ENCODE peak calls at places on chromosomes 6 and 20, in eight cellular contexts. One of them, this sample, is unnamed.

GRCh38 chr6:102015431-102015830 is 621.9 kb downstream of the GRIK2 start:
- DNase-seq in choroid plexus epithelial cell: no peak
- DNase-seq in H9: no peak
- DNase-seq in brain microvascular endothelial cell: no peak
- DNase-seq in GM04503: no peak
- DNase-seq in HL-60: no peak
- DNase-seq in CD8-positive, alpha-beta T cell: no peak
- DNase-seq in stimulated activated CD4-positive, alpha-beta T cell treated with anti-CD3 and anti-CD28 coated beads, Interleukin-4, amount 100 ng/mL, for 48 hours: no peak
- DNase-seq in this sample: no peak

GRCh38 chr6:158321960-158322359 is 9.7 kb downstream of the TULP4 start:
- DNase-seq in GM04503: peak
- DNase-seq in HL-60: no peak
- DNase-seq in H9: no peak
- DNase-seq in CD8-positive, alpha-beta T cell: no peak
- DNase-seq in brain microvascular endothelial cell: peak
- DNase-seq in stimulated activated CD4-positive, alpha-beta T cell treated with anti-CD3 and anti-CD28 coated beads, Interleukin-4, amount 100 ng/mL, for 48 hours: no peak
- DNase-seq in choroid plexus epithelial cell: peak
- DNase-seq in this sample: no peak

GRCh38 chr20:25082498-25082873 is 545 bp upstream of the VSX1 start:
- DNase-seq in GM04503: no peak
- DNase-seq in HL-60: no peak
- DNase-seq in choroid plexus epithelial cell: no peak
- DNase-seq in stimulated activated CD4-positive, alpha-beta T cell treated with anti-CD3 and anti-CD28 coated beads, Interleukin-4, amount 100 ng/mL, for 48 hours: no peak
- DNase-seq in H9: peak
- DNase-seq in CD8-positive, alpha-beta T cell: peak
- DNase-seq in brain microvascular endothelial cell: no peak
- DNase-seq in this sample: no peak

GRCh38 chr20:53581444-53582311 is 12.0 kb downstream of the ZNF217 start:
- DNase-seq in GM04503: no peak
- DNase-seq in stimulated activated CD4-positive, alpha-beta T cell treated with anti-CD3 and anti-CD28 coated beads, Interleukin-4, amount 100 ng/mL, for 48 hours: no peak
- DNase-seq in HL-60: peak
- DNase-seq in brain microvascular endothelial cell: no peak
- DNase-seq in CD8-positive, alpha-beta T cell: peak
- DNase-seq in choroid plexus epithelial cell: no peak
- DNase-seq in H9: no peak
- DNase-seq in this sample: no peak

GRCh38 chr20:63472159-63472811 is at the start of gene KCNQ2:
- DNase-seq in CD8-positive, alpha-beta T cell: no peak
- DNase-seq in choroid plexus epithelial cell: no peak
- DNase-seq in stimulated activated CD4-positive, alpha-beta T cell treated with anti-CD3 and anti-CD28 coated beads, Interleukin-4, amount 100 ng/mL, for 48 hours: no peak
- DNase-seq in GM04503: no peak
- DNase-seq in brain microvascular endothelial cell: no peak
- DNase-seq in H9: peak
- DNase-seq in HL-60: no peak
- DNase-seq in this sample: no peak

GRCh38 chr6:38213275-38213674 is 393.7 kb downstream of the ZFAND3 start:
- DNase-seq in choroid plexus epithelial cell: peak
- DNase-seq in GM04503: no peak
- DNase-seq in H9: no peak
- DNase-seq in stimulated activated CD4-positive, alpha-beta T cell treated with anti-CD3 and anti-CD28 coated beads, Interleukin-4, amount 100 ng/mL, for 48 hours: no peak
- DNase-seq in CD8-positive, alpha-beta T cell: no peak
- DNase-seq in HL-60: no peak
- DNase-seq in brain microvascular endothelial cell: no peak
- DNase-seq in this sample: no peak

GRCh38 chr6:138541793-138542481 is 42.6 kb upstream of the NHSL1 start:
- DNase-seq in choroid plexus epithelial cell: no peak
- DNase-seq in HL-60: no peak
- DNase-seq in CD8-positive, alpha-beta T cell: no peak
- DNase-seq in H9: no peak
- DNase-seq in stimulated activated CD4-positive, alpha-beta T cell treated with anti-CD3 and anti-CD28 coated beads, Interleukin-4, amount 100 ng/mL, for 48 hours: no peak
- DNase-seq in brain microvascular endothelial cell: no peak
- DNase-seq in GM04503: no peak
- DNase-seq in this sample: no peak

GRCh38 chr20:11323821-11324220 is 593.9 kb upstream of the BTBD3 start:
- DNase-seq in HL-60: no peak
- DNase-seq in H9: no peak
- DNase-seq in brain microvascular endothelial cell: no peak
- DNase-seq in CD8-positive, alpha-beta T cell: no peak
- DNase-seq in stimulated activated CD4-positive, alpha-beta T cell treated with anti-CD3 and anti-CD28 coated beads, Interleukin-4, amount 100 ng/mL, for 48 hours: no peak
- DNase-seq in choroid plexus epithelial cell: no peak
- DNase-seq in GM04503: peak
- DNase-seq in this sample: no peak

GRCh38 chr20:54015496-54015895 is 54.9 kb downstream of the BCAS1 start:
- DNase-seq in H9: no peak
- DNase-seq in brain microvascular endothelial cell: no peak
- DNase-seq in choroid plexus epithelial cell: no peak
- DNase-seq in stimulated activated CD4-positive, alpha-beta T cell treated with anti-CD3 and anti-CD28 coated beads, Interleukin-4, amount 100 ng/mL, for 48 hours: no peak
- DNase-seq in CD8-positive, alpha-beta T cell: no peak
- DNase-seq in GM04503: no peak
- DNase-seq in HL-60: no peak
- DNase-seq in this sample: no peak

GRCh38 chr6:42756713-42757112 is 10.8 kb upstream of the TBCC start:
- DNase-seq in GM04503: no peak
- DNase-seq in HL-60: no peak
- DNase-seq in CD8-positive, alpha-beta T cell: no peak
- DNase-seq in H9: peak
- DNase-seq in brain microvascular endothelial cell: no peak
- DNase-seq in stimulated activated CD4-positive, alpha-beta T cell treated with anti-CD3 and anti-CD28 coated beads, Interleukin-4, amount 100 ng/mL, for 48 hours: no peak
- DNase-seq in choroid plexus epithelial cell: no peak
- DNase-seq in this sample: no peak

GRCh38 chr6:40963019-40963418 is 76.0 kb downstream of the UNC5CL start:
- DNase-seq in brain microvascular endothelial cell: no peak
- DNase-seq in choroid plexus epithelial cell: no peak
- DNase-seq in GM04503: no peak
- DNase-seq in H9: no peak
- DNase-seq in CD8-positive, alpha-beta T cell: no peak
- DNase-seq in stimulated activated CD4-positive, alpha-beta T cell treated with anti-CD3 and anti-CD28 coated beads, Interleukin-4, amount 100 ng/mL, for 48 hours: no peak
- DNase-seq in HL-60: no peak
- DNase-seq in this sample: no peak

GRCh38 chr6:19417713-19418112 is 419.5 kb upstream of the ID4 start:
- DNase-seq in GM04503: no peak
- DNase-seq in CD8-positive, alpha-beta T cell: no peak
- DNase-seq in choroid plexus epithelial cell: peak
- DNase-seq in HL-60: no peak
- DNase-seq in H9: no peak
- DNase-seq in stimulated activated CD4-positive, alpha-beta T cell treated with anti-CD3 and anti-CD28 coated beads, Interleukin-4, amount 100 ng/mL, for 48 hours: no peak
- DNase-seq in brain microvascular endothelial cell: peak
- DNase-seq in this sample: no peak

GRCh38 chr20:50810842-50811241 is 16.0 kb downstream of the BCAS4 start:
- DNase-seq in H9: no peak
- DNase-seq in HL-60: no peak
- DNase-seq in GM04503: no peak
- DNase-seq in choroid plexus epithelial cell: no peak
- DNase-seq in CD8-positive, alpha-beta T cell: no peak
- DNase-seq in brain microvascular endothelial cell: no peak
- DNase-seq in stimulated activated CD4-positive, alpha-beta T cell treated with anti-CD3 and anti-CD28 coated beads, Interleukin-4, amount 100 ng/mL, for 48 hours: no peak
- DNase-seq in this sample: no peak

GRCh38 chr20:62523473-62524203 is 47.8 kb upstream of the GATA5 start:
- DNase-seq in brain microvascular endothelial cell: no peak
- DNase-seq in H9: peak
- DNase-seq in stimulated activated CD4-positive, alpha-beta T cell treated with anti-CD3 and anti-CD28 coated beads, Interleukin-4, amount 100 ng/mL, for 48 hours: peak
- DNase-seq in GM04503: no peak
- DNase-seq in choroid plexus epithelial cell: no peak
- DNase-seq in HL-60: no peak
- DNase-seq in CD8-positive, alpha-beta T cell: peak
- DNase-seq in this sample: peak

GRCh38 chr20:57774951-57775350 is 65.1 kb upstream of the PMEPA1 start:
- DNase-seq in brain microvascular endothelial cell: no peak
- DNase-seq in CD8-positive, alpha-beta T cell: no peak
- DNase-seq in choroid plexus epithelial cell: no peak
- DNase-seq in H9: no peak
- DNase-seq in HL-60: no peak
- DNase-seq in stimulated activated CD4-positive, alpha-beta T cell treated with anti-CD3 and anti-CD28 coated beads, Interleukin-4, amount 100 ng/mL, for 48 hours: no peak
- DNase-seq in GM04503: no peak
- DNase-seq in this sample: no peak

GRCh38 chr20:17902531-17903083 is 66.0 kb downstream of the SNX5 start:
- DNase-seq in H9: no peak
- DNase-seq in stimulated activated CD4-positive, alpha-beta T cell treated with anti-CD3 and anti-CD28 coated beads, Interleukin-4, amount 100 ng/mL, for 48 hours: no peak
- DNase-seq in brain microvascular endothelial cell: no peak
- DNase-seq in GM04503: no peak
- DNase-seq in choroid plexus epithelial cell: no peak
- DNase-seq in CD8-positive, alpha-beta T cell: no peak
- DNase-seq in HL-60: no peak
- DNase-seq in this sample: no peak

GRCh38 chr6:43278524-43279078 is 19.5 kb upstream of the SLC22A7 start:
- DNase-seq in HL-60: no peak
- DNase-seq in choroid plexus epithelial cell: no peak
- DNase-seq in CD8-positive, alpha-beta T cell: no peak
- DNase-seq in stimulated activated CD4-positive, alpha-beta T cell treated with anti-CD3 and anti-CD28 coated beads, Interleukin-4, amount 100 ng/mL, for 48 hours: no peak
- DNase-seq in H9: no peak
- DNase-seq in GM04503: peak
- DNase-seq in brain microvascular endothelial cell: no peak
- DNase-seq in this sample: no peak

GRCh38 chr20:61044499-61044898 is 207.6 kb upstream of the CDH4 start:
- DNase-seq in stimulated activated CD4-positive, alpha-beta T cell treated with anti-CD3 and anti-CD28 coated beads, Interleukin-4, amount 100 ng/mL, for 48 hours: no peak
- DNase-seq in H9: peak
- DNase-seq in GM04503: no peak
- DNase-seq in choroid plexus epithelial cell: no peak
- DNase-seq in brain microvascular endothelial cell: no peak
- DNase-seq in HL-60: no peak
- DNase-seq in CD8-positive, alpha-beta T cell: no peak
- DNase-seq in this sample: no peak

GRCh38 chr6:150579611-150580010 is 20.1 kb upstream of the PLEKHG1 start:
- DNase-seq in choroid plexus epithelial cell: no peak
- DNase-seq in brain microvascular endothelial cell: no peak
- DNase-seq in HL-60: no peak
- DNase-seq in stimulated activated CD4-positive, alpha-beta T cell treated with anti-CD3 and anti-CD28 coated beads, Interleukin-4, amount 100 ng/mL, for 48 hours: no peak
- DNase-seq in CD8-positive, alpha-beta T cell: no peak
- DNase-seq in GM04503: no peak
- DNase-seq in H9: no peak
- DNase-seq in this sample: no peak

GRCh38 chr20:32861446-32861845 is 2.7 kb downstream of the EFCAB8 start:
- DNase-seq in choroid plexus epithelial cell: no peak
- DNase-seq in brain microvascular endothelial cell: no peak
- DNase-seq in H9: no peak
- DNase-seq in stimulated activated CD4-positive, alpha-beta T cell treated with anti-CD3 and anti-CD28 coated beads, Interleukin-4, amount 100 ng/mL, for 48 hours: no peak
- DNase-seq in HL-60: no peak
- DNase-seq in CD8-positive, alpha-beta T cell: no peak
- DNase-seq in GM04503: no peak
- DNase-seq in this sample: no peak

GRCh38 chr20:51720384-51720783 is 47.8 kb downstream of the ATP9A start:
- DNase-seq in CD8-positive, alpha-beta T cell: no peak
- DNase-seq in stimulated activated CD4-positive, alpha-beta T cell treated with anti-CD3 and anti-CD28 coated beads, Interleukin-4, amount 100 ng/mL, for 48 hours: no peak
- DNase-seq in choroid plexus epithelial cell: no peak
- DNase-seq in GM04503: no peak
- DNase-seq in HL-60: no peak
- DNase-seq in brain microvascular endothelial cell: no peak
- DNase-seq in H9: no peak
- DNase-seq in this sample: no peak

GRCh38 chr6:46011241-46012085 is 4.2 kb downstream of the CLIC5 start:
- DNase-seq in CD8-positive, alpha-beta T cell: peak
- DNase-seq in H9: no peak
- DNase-seq in choroid plexus epithelial cell: peak
- DNase-seq in stimulated activated CD4-positive, alpha-beta T cell treated with anti-CD3 and anti-CD28 coated beads, Interleukin-4, amount 100 ng/mL, for 48 hours: peak
- DNase-seq in brain microvascular endothelial cell: peak
- DNase-seq in GM04503: no peak
- DNase-seq in HL-60: no peak
- DNase-seq in this sample: peak

GRCh38 chr20:22584630-22584921 is 204 bp upstream of the FOXA2 start:
- DNase-seq in HL-60: no peak
- DNase-seq in brain microvascular endothelial cell: no peak
- DNase-seq in choroid plexus epithelial cell: no peak
- DNase-seq in GM04503: no peak
- DNase-seq in H9: peak
- DNase-seq in CD8-positive, alpha-beta T cell: no peak
- DNase-seq in stimulated activated CD4-positive, alpha-beta T cell treated with anti-CD3 and anti-CD28 coated beads, Interleukin-4, amount 100 ng/mL, for 48 hours: no peak
- DNase-seq in this sample: no peak

GRCh38 chr20:58256307-58256706 is 27.9 kb upstream of the ANKRD60 start:
- DNase-seq in HL-60: no peak
- DNase-seq in CD8-positive, alpha-beta T cell: no peak
- DNase-seq in brain microvascular endothelial cell: no peak
- DNase-seq in stimulated activated CD4-positive, alpha-beta T cell treated with anti-CD3 and anti-CD28 coated beads, Interleukin-4, amount 100 ng/mL, for 48 hours: no peak
- DNase-seq in choroid plexus epithelial cell: no peak
- DNase-seq in H9: no peak
- DNase-seq in GM04503: no peak
- DNase-seq in this sample: no peak

GRCh38 chr6:42987533-42988451 is 3.4 kb downstream of the PPP2R5D start:
- DNase-seq in stimulated activated CD4-positive, alpha-beta T cell treated with anti-CD3 and anti-CD28 coated beads, Interleukin-4, amount 100 ng/mL, for 48 hours: no peak
- DNase-seq in GM04503: no peak
- DNase-seq in CD8-positive, alpha-beta T cell: no peak
- DNase-seq in brain microvascular endothelial cell: no peak
- DNase-seq in HL-60: no peak
- DNase-seq in choroid plexus epithelial cell: no peak
- DNase-seq in H9: no peak
- DNase-seq in this sample: no peak

GRCh38 chr6:136333824-136334464 is 44.3 kb upstream of the BCLAF1 start:
- DNase-seq in H9: no peak
- DNase-seq in GM04503: no peak
- DNase-seq in stimulated activated CD4-positive, alpha-beta T cell treated with anti-CD3 and anti-CD28 coated beads, Interleukin-4, amount 100 ng/mL, for 48 hours: no peak
- DNase-seq in brain microvascular endothelial cell: no peak
- DNase-seq in choroid plexus epithelial cell: no peak
- DNase-seq in HL-60: no peak
- DNase-seq in CD8-positive, alpha-beta T cell: no peak
- DNase-seq in this sample: no peak

GRCh38 chr20:63351811-63352591 is 9.1 kb downstream of the CHRNA4 start:
- DNase-seq in H9: peak
- DNase-seq in brain microvascular endothelial cell: no peak
- DNase-seq in CD8-positive, alpha-beta T cell: no peak
- DNase-seq in stimulated activated CD4-positive, alpha-beta T cell treated with anti-CD3 and anti-CD28 coated beads, Interleukin-4, amount 100 ng/mL, for 48 hours: no peak
- DNase-seq in HL-60: no peak
- DNase-seq in choroid plexus epithelial cell: no peak
- DNase-seq in GM04503: no peak
- DNase-seq in this sample: no peak

GRCh38 chr20:54860716-54861115 is 385.3 kb downstream of the DOK5 start:
- DNase-seq in H9: no peak
- DNase-seq in CD8-positive, alpha-beta T cell: no peak
- DNase-seq in HL-60: no peak
- DNase-seq in choroid plexus epithelial cell: no peak
- DNase-seq in GM04503: no peak
- DNase-seq in brain microvascular endothelial cell: no peak
- DNase-seq in stimulated activated CD4-positive, alpha-beta T cell treated with anti-CD3 and anti-CD28 coated beads, Interleukin-4, amount 100 ng/mL, for 48 hours: no peak
- DNase-seq in this sample: no peak

GRCh38 chr6:155614606-155615005 is 159.0 kb upstream of the NOX3 start:
- DNase-seq in HL-60: no peak
- DNase-seq in CD8-positive, alpha-beta T cell: no peak
- DNase-seq in brain microvascular endothelial cell: no peak
- DNase-seq in choroid plexus epithelial cell: no peak
- DNase-seq in H9: no peak
- DNase-seq in GM04503: no peak
- DNase-seq in stimulated activated CD4-positive, alpha-beta T cell treated with anti-CD3 and anti-CD28 coated beads, Interleukin-4, amount 100 ng/mL, for 48 hours: no peak
- DNase-seq in this sample: no peak

GRCh38 chr6:121838842-121839241 is 403.4 kb downstream of the GJA1 start:
- DNase-seq in choroid plexus epithelial cell: peak
- DNase-seq in brain microvascular endothelial cell: peak
- DNase-seq in HL-60: no peak
- DNase-seq in stimulated activated CD4-positive, alpha-beta T cell treated with anti-CD3 and anti-CD28 coated beads, Interleukin-4, amount 100 ng/mL, for 48 hours: no peak
- DNase-seq in H9: no peak
- DNase-seq in GM04503: no peak
- DNase-seq in CD8-positive, alpha-beta T cell: no peak
- DNase-seq in this sample: no peak